ENCODE peak calls at places on chromosomes 7 and 10, in six cellular contexts. X, P, I, L, T and Y are unnamed samples.
A peak's percentile ranks its signal among the peaks of the same experiment; 100 is the strongest.

GRCh38 chr7:50679218-50680007 is 103.3 kb downstream of the GRB10 start:
- DNase-seq in P (peak; percentile 18), I (peak; percentile 70), T (no peak), L (no peak), X (peak; percentile 63), Y (peak; percentile 69)

GRCh38 chr7:80415114-80415513 is 96.8 kb downstream of the GNAT3 start:
- DNase-seq in L (no peak), P (no peak), T (no peak), X (no peak), I (no peak), Y (no peak)

GRCh38 chr7:16883918-16884317 is 2.1 kb upstream of the AGR3 start:
- DNase-seq in P (no peak), T (no peak), X (no peak), L (no peak), I (no peak), Y (no peak)

GRCh38 chr10:57657164-57657765 is 610.4 kb downstream of the IPMK start:
- DNase-seq in L (peak; percentile 73), X (peak; percentile 60), I (peak; percentile 83), P (peak; percentile 13), T (no peak), Y (peak; percentile 69)

GRCh38 chr10:42866115-42866995 is 83.8 kb downstream of the BMS1 start:
- DNase-seq in I (peak; percentile 73), X (peak; percentile 68), T (peak; percentile 91), P (peak; percentile 47), L (peak; percentile 85), Y (peak; percentile 80)

GRCh38 chr10:116756277-116756676 is 13.9 kb upstream of the HSPA12A start:
- DNase-seq in I (peak; percentile 25), L (peak; percentile 39), T (peak; percentile 61), X (no peak), P (no peak), Y (peak; percentile 78)

GRCh38 chr7:43649755-43650274 is 66.9 kb downstream of the STK17A start:
- DNase-seq in T (no peak), L (no peak), X (no peak), I (peak; percentile 47), P (no peak), Y (peak; percentile 31)

GRCh38 chr10:123935680-123936079 is 44.1 kb upstream of the CPXM2 start:
- DNase-seq in L (no peak), T (no peak), X (no peak), P (no peak), I (no peak), Y (no peak)

GRCh38 chr10:80542053-80542452 is 4.4 kb downstream of the SH2D4B start:
- DNase-seq in P (no peak), T (no peak), I (peak; percentile 48), L (no peak), X (peak; percentile 15), Y (no peak)

GRCh38 chr10:123804716-123805115 is 86.9 kb downstream of the CPXM2 start:
- DNase-seq in I (peak; percentile 21), P (no peak), L (no peak), X (peak; percentile 14), T (no peak), Y (peak; percentile 69)

GRCh38 chr7:112855227-112855626 is 65.0 kb upstream of the TMEM168 start:
- DNase-seq in P (no peak), I (no peak), L (no peak), T (no peak), X (no peak), Y (no peak)

GRCh38 chr7:38330861-38331709 is 57.6 kb upstream of the TARP start:
- DNase-seq in X (no peak), L (no peak), T (no peak), I (no peak), P (no peak), Y (no peak)

GRCh38 chr10:119090968-119091367 is 10.4 kb upstream of the EIF3A start:
- DNase-seq in P (peak; percentile 56), T (no peak), X (peak; percentile 83), I (peak; percentile 41), L (no peak), Y (peak; percentile 83)

GRCh38 chr10:119090026-119090808 is 9.6 kb upstream of the EIF3A start:
- DNase-seq in X (no peak), L (no peak), P (no peak), I (no peak), T (no peak), Y (no peak)

DNA sequence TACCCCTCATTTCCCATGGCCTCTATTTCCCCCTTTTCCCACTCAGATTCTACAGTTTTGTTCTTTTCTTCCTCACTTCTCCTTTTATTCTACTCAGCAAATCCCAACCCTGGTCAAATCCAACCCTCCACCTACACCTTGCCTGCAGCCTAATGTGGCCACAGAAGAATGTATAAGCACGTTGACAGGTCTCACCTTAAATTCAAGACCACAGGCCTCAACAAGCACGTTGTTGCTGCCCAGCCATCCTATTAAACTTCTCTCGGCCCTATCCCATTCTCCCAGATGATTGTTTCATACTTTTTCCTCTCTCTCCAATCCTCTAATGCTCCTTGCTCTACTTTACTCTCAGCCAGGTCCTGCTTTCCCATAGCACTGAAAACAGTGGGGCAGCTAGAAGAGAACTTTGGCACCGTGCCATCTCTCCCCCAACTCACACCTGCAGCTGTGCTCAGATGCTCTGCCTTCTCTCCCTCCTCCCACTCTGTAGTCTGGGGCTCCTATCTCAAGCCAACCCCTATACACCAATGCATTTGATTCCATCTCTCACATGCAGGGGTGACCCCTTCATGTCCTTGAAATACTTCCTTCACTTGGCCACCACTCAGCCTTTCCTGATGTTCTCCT is 6.8 kb upstream of the EIF3A start:
- DNase-seq in T (no peak), I (no peak), L (no peak), P (no peak), X (no peak), Y (no peak)
- TF ChIP-seq CTCF in T (no peak), I (no peak), L (no peak), P (no peak), X (no peak), Y (no peak)

DNA sequence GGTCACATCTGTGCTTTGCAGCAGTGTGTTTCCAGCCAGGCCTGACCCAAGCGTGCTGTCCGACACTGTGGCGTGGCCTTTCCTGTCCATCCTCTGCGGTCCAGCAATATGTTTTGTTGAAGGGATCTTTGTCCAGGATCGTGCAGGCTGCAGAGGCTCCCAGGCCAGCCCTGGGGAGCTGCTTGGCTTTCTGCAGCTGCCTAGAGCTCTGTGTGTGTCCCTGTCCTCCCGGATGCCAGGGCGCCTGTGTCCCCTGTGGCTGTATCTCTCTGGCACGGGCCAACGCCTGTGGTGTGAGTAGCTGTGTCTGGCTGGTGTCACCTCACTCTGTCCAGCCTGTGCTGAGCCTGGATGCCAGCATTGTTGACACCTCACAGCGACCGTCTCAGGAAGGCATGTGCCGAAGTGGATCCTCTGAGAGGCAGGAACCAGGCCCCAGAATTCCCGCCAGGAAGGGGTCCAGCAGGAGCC is 94.5 kb downstream of the INPP5A start:
- DNase-seq in P (no peak), T (peak; percentile 62), X (no peak), I (no peak), L (peak; percentile 24), Y (no peak)
- H3K4me3 ChIP-seq in P (no peak overlapping the region), T (no peak overlapping the region), X (no peak overlapping the region), I (no peak overlapping the region), L (no peak overlapping the region), Y (no peak overlapping the region)

DNA sequence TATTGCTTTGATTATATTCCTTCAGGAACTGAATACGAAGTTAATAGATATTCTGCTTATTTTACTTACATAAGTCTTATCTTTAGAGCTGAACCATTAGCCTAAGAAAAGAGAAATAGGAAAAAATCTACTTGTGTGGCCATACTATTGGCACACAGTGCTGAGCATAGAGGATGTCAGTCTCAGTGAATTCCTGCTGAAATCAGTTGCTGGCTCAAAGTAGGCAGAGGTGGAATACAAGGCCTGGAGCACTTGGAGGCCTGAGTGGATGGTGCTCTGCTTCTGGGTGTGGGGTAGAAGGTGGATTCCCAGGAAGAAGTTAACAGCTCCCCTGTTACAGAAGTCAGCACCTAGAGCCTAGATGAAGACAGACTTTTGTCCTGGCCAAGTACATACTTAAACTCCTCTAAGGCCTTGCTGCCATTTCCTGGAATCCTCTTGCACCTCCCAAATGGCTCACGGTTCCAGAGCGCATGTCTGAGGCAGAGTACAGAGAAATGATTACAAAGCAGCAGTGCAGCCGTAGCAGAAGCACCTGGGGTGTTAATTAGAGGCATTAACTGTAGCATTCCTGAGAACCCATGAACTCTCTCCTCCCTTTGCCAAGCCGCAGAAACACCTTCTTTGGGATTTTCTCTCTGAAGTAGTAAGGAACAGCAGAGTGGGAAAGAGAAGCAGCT is 18.0 kb upstream of the XPNPEP1 start:
- DNase-seq in L (no peak), P (no peak), X (no peak), T (no peak), I (no peak), Y (no peak)
- TF ChIP-seq CTCF in L (no peak), P (no peak), X (no peak), T (no peak), I (no peak), Y (no peak)

GRCh38 chr10:14563359-14563758 is 211.3 kb downstream of the FAM107B start:
- DNase-seq in L (no peak), T (no peak), X (no peak), I (no peak), P (no peak), Y (no peak)
- H3K4me3 ChIP-seq in L (no peak overlapping the region), T (no peak overlapping the region), X (no peak overlapping the region), I (no peak overlapping the region), P (no peak overlapping the region), Y (no peak overlapping the region)

DNA sequence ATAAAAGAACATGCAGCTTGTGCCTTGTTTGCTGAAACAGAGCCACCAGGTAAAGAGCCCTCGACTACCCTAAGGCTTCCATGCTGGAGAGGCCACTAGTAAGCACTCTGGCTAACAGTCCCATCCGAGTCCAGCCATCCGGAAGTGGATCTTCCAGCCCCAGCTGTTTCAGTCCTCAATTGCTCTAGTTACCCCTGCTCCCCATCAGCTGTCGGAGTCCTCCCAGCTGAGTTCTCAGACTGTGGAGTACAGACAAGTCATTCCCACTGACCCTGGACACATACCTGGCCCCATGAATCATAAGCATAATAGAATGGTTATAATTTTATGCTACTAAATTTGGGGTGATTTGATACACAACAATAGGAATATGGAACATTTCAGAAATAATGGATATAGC is 13.5 kb upstream of the FZD1 start:
- DNase-seq in I (no peak), X (no peak), P (no peak), T (no peak), L (no peak), Y (no peak)
- TF ChIP-seq CTCF in I (no peak), X (no peak), P (no peak), T (no peak), L (no peak), Y (no peak)

DNA sequence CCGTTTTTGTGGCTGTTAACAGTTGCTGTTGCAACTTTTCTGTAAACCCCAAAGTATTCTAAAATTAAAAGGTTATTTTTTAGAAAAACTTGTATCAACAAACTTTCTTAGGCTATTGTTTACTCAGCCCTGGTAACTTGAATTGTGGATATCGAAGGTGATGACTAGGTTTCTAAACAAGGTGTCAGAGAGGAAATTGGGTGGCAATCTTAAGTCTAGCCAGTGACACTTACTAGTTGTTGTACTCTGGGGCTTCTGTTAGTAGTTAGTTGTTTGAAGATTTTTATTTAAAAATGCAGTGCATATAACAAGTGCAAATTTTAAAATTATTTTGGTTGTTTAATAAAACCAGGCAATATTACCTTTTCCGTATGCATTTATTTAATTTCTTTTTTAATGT is 1.3 kb downstream of the KIF11 start:
- DNase-seq in I (no peak), P (no peak), X (peak; percentile 16), T (no peak), L (no peak), Y (no peak)
- H3K4me3 ChIP-seq in I (peak overlapping the region; percentile 84), P (peak overlapping the region; percentile 84), X (peak overlapping the region; percentile 88), T (peak overlapping the region; percentile 86), L (no peak overlapping the region), Y (peak overlapping the region; percentile 85)

GRCh38 chr7:33845991-33846509 is 59.3 kb upstream of the BMPER start:
- DNase-seq in P (no peak), T (no peak), L (peak; percentile 43), I (no peak), X (peak; percentile 49), Y (no peak)
- TF ChIP-seq CTCF in P (no peak), T (no peak), L (no peak), I (no peak), X (no peak), Y (no peak)

GRCh38 chr10:69408318-69409175 is 8.2 kb downstream of the TACR2 start:
- DNase-seq in I (peak; percentile 96), L (peak; percentile 96), P (peak; percentile 88), T (peak; percentile 97), X (peak; percentile 97), Y (peak; percentile 96)
- H3K4me3 ChIP-seq in I (peak overlapping the region; percentile 57), L (no peak overlapping the region), P (no peak overlapping the region), T (peak overlapping the region; percentile 42), X (peak overlapping the region; percentile 54), Y (peak overlapping the region; percentile 35)